ENCODE peak calls at places on chromosome 22, in six cellular contexts. One of them, this sample, is unnamed. For H3K4me1, the result is how much of the 10 kb centered on the place peaks cover.

GRCh38 chr22:23163665-23164064 is 16.6 kb upstream of the BCR start:
- DNase-seq in SK-N-SH: no peak
- DNase-seq in cardiac muscle cell: no peak
- DNase-seq in astrocyte: no peak
- DNase-seq in neural progenitor cell: no peak
- DNase-seq in heart left ventricle: no peak
- DNase-seq in this sample: no peak

GRCh38 chr22:49209452-49210195 is 618.0 kb downstream of the BRD1 start:
- DNase-seq in astrocyte: no peak
- DNase-seq in neural progenitor cell: no peak
- DNase-seq in cardiac muscle cell: no peak
- DNase-seq in SK-N-SH: peak
- DNase-seq in heart left ventricle: peak
- DNase-seq in this sample: no peak

GRCh38 chr22:23251445-23252093 is 71.3 kb downstream of the BCR start:
- DNase-seq in SK-N-SH: no peak
- DNase-seq in astrocyte: peak
- DNase-seq in neural progenitor cell: no peak
- DNase-seq in cardiac muscle cell: no peak
- DNase-seq in heart left ventricle: no peak
- DNase-seq in this sample: no peak

GRCh38 chr22:35537252-35537651 is 3.4 kb upstream of the RASD2 start:
- DNase-seq in cardiac muscle cell: no peak
- DNase-seq in SK-N-SH: no peak
- DNase-seq in neural progenitor cell: no peak
- DNase-seq in heart left ventricle: no peak
- DNase-seq in astrocyte: no peak
- DNase-seq in this sample: no peak

GRCh38 chr22:27348634-27349033 is 452.9 kb downstream of the MN1 start:
- DNase-seq in heart left ventricle: no peak
- DNase-seq in neural progenitor cell: no peak
- DNase-seq in SK-N-SH: no peak
- DNase-seq in astrocyte: peak
- DNase-seq in cardiac muscle cell: peak
- DNase-seq in this sample: no peak

GRCh38 chr22:50599816-50600454 is 658 bp upstream of the MAPK8IP2 start:
- DNase-seq in cardiac muscle cell: peak
- DNase-seq in neural progenitor cell: peak
- DNase-seq in astrocyte: no peak
- DNase-seq in SK-N-SH: peak
- DNase-seq in heart left ventricle: peak
- DNase-seq in this sample: peak

GRCh38 chr22:37045958-37046357 is 5.6 kb upstream of the KCTD17 start:
- DNase-seq in cardiac muscle cell: peak
- DNase-seq in heart left ventricle: no peak
- DNase-seq in SK-N-SH: peak
- DNase-seq in astrocyte: peak
- DNase-seq in neural progenitor cell: peak
- DNase-seq in this sample: no peak

GRCh38 chr22:44380716-44381500 is 68.2 kb upstream of the SHISAL1 start:
- DNase-seq in astrocyte: no peak
- DNase-seq in SK-N-SH: no peak
- DNase-seq in neural progenitor cell: peak
- DNase-seq in heart left ventricle: peak
- DNase-seq in cardiac muscle cell: no peak
- DNase-seq in this sample: no peak

GRCh38 chr22:27602390-27602789 is 199.2 kb downstream of the MN1 start:
- DNase-seq in astrocyte: no peak
- DNase-seq in cardiac muscle cell: no peak
- DNase-seq in SK-N-SH: peak
- DNase-seq in neural progenitor cell: no peak
- DNase-seq in heart left ventricle: no peak
- DNase-seq in this sample: no peak

GRCh38 chr22:38291201-38291777 is 18.5 kb upstream of the TMEM184B start:
- DNase-seq in neural progenitor cell: no peak
- DNase-seq in SK-N-SH: no peak
- DNase-seq in cardiac muscle cell: no peak
- DNase-seq in astrocyte: no peak
- DNase-seq in heart left ventricle: no peak
- DNase-seq in this sample: no peak

GRCh38 chr22:44389926-44390925 is 77.5 kb upstream of the SHISAL1 start:
- DNase-seq in neural progenitor cell: no peak
- DNase-seq in astrocyte: no peak
- DNase-seq in cardiac muscle cell: no peak
- DNase-seq in heart left ventricle: peak
- DNase-seq in SK-N-SH: peak
- DNase-seq in this sample: no peak

GRCh38 chr22:42997577-42997976 is 17.4 kb downstream of the PACSIN2 start:
- DNase-seq in astrocyte: no peak
- DNase-seq in neural progenitor cell: no peak
- DNase-seq in heart left ventricle: no peak
- DNase-seq in cardiac muscle cell: no peak
- DNase-seq in SK-N-SH: no peak
- DNase-seq in this sample: no peak
- H3K4me1 ChIP-seq in astrocyte: half or more
- H3K4me1 ChIP-seq in neural progenitor cell: under half
- H3K4me1 ChIP-seq in heart left ventricle: half or more
- H3K4me1 ChIP-seq in cardiac muscle cell: under half
- H3K4me1 ChIP-seq in SK-N-SH: under half
- H3K4me1 ChIP-seq in this sample: under half

GRCh38 chr22:46762238-46763050 is at the start of gene TBC1D22A:
- DNase-seq in heart left ventricle: peak
- DNase-seq in neural progenitor cell: peak
- DNase-seq in astrocyte: peak
- DNase-seq in SK-N-SH: peak
- DNase-seq in cardiac muscle cell: peak
- DNase-seq in this sample: peak
- H3K4me1 ChIP-seq in heart left ventricle: half or more
- H3K4me1 ChIP-seq in neural progenitor cell: under half
- H3K4me1 ChIP-seq in astrocyte: under half
- H3K4me1 ChIP-seq in SK-N-SH: under half
- H3K4me1 ChIP-seq in cardiac muscle cell: under half
- H3K4me1 ChIP-seq in this sample: under half

DNA sequence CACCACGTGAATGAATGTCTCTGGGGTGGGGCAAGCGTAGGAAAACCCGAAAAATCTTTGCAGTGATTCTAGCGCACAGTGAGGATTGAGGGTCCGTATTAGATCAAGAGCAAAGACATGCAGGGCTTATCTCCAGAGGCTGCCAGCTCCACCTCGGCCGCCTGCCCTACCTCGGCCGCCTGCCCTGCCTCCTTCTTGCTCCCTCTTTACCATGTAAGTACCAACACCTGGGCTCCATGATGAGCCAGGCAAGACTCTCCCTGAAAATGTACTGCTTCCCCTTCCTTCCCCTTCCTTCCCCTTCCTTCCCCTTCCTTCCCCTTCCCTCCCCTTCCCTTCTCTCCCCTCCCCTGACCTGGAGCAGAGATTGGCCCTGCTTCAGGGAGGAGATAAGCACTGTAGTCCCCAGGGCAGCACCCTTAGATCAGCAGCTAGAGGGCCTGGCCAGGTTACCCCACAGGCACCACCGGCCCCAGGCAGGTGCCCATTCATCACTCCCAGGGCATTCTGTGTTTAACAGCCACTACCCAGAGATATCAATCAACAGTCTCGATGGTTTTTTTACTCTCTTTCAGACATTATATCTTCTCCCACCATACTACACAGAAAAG is 25.5 kb upstream of the ADORA2A start:
- DNase-seq in astrocyte: no peak
- DNase-seq in SK-N-SH: peak
- DNase-seq in neural progenitor cell: no peak
- DNase-seq in cardiac muscle cell: no peak
- DNase-seq in heart left ventricle: no peak
- DNase-seq in this sample: no peak
- H3K4me1 ChIP-seq in astrocyte: under half
- H3K4me1 ChIP-seq in SK-N-SH: half or more
- H3K4me1 ChIP-seq in neural progenitor cell: under half
- H3K4me1 ChIP-seq in cardiac muscle cell: under half
- H3K4me1 ChIP-seq in heart left ventricle: half or more
- H3K4me1 ChIP-seq in this sample: under half

GRCh38 chr22:40194656-40195055 is 16.9 kb downstream of the TNRC6B start:
- DNase-seq in neural progenitor cell: no peak
- DNase-seq in cardiac muscle cell: no peak
- DNase-seq in SK-N-SH: no peak
- DNase-seq in heart left ventricle: no peak
- DNase-seq in astrocyte: no peak
- DNase-seq in this sample: no peak
- H3K4me1 ChIP-seq in neural progenitor cell: under half
- H3K4me1 ChIP-seq in cardiac muscle cell: under half
- H3K4me1 ChIP-seq in SK-N-SH: under half
- H3K4me1 ChIP-seq in heart left ventricle: half or more
- H3K4me1 ChIP-seq in astrocyte: under half
- H3K4me1 ChIP-seq in this sample: under half

GRCh38 chr22:46064236-46064965 is 85.9 kb upstream of the PPARA start:
- DNase-seq in astrocyte: peak
- DNase-seq in cardiac muscle cell: no peak
- DNase-seq in neural progenitor cell: no peak
- DNase-seq in heart left ventricle: peak
- DNase-seq in SK-N-SH: peak
- DNase-seq in this sample: no peak

GRCh38 chr22:46062971-46063631 is 86.1 kb upstream of the WNT7B start:
- DNase-seq in SK-N-SH: peak
- DNase-seq in cardiac muscle cell: no peak
- DNase-seq in heart left ventricle: no peak
- DNase-seq in neural progenitor cell: no peak
- DNase-seq in astrocyte: peak
- DNase-seq in this sample: no peak

GRCh38 chr22:46064966-46065666 is 85.2 kb upstream of the PPARA start:
- DNase-seq in astrocyte: peak
- DNase-seq in cardiac muscle cell: no peak
- DNase-seq in heart left ventricle: no peak
- DNase-seq in neural progenitor cell: no peak
- DNase-seq in SK-N-SH: no peak
- DNase-seq in this sample: no peak

GRCh38 chr22:46062232-46062615 is 85.3 kb upstream of the WNT7B start:
- DNase-seq in neural progenitor cell: no peak
- DNase-seq in astrocyte: no peak
- DNase-seq in heart left ventricle: no peak
- DNase-seq in SK-N-SH: no peak
- DNase-seq in cardiac muscle cell: no peak
- DNase-seq in this sample: no peak

DNA sequence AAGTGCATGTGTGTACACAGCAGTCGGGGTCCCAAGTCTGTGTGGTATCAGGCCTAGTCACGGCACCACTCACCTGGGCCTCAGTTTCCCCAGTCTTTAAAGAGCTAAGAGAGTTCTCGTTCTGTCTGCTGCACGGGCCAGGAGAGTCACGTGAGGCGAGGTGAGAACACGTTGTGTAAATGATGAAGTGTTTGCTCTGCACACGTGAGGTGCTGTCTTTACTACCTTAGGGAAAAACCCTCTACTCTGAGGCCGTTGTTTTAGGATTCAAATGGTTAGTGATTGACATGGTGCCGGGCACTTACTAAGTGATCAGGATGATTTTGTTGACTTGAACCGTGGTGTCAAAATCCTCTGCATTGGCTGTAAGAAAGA is 86.5 kb upstream of the PPARA start:
- DNase-seq in astrocyte: peak
- DNase-seq in heart left ventricle: no peak
- DNase-seq in cardiac muscle cell: no peak
- DNase-seq in SK-N-SH: no peak
- DNase-seq in neural progenitor cell: no peak
- DNase-seq in this sample: no peak
- H3K4me1 ChIP-seq in astrocyte: under half
- H3K4me1 ChIP-seq in heart left ventricle: half or more
- H3K4me1 ChIP-seq in cardiac muscle cell: under half
- H3K4me1 ChIP-seq in SK-N-SH: half or more
- H3K4me1 ChIP-seq in neural progenitor cell: under half
- H3K4me1 ChIP-seq in this sample: under half

GRCh38 chr22:42937164-42937854 is 77.6 kb downstream of the PACSIN2 start:
- DNase-seq in neural progenitor cell: no peak
- DNase-seq in astrocyte: peak
- DNase-seq in cardiac muscle cell: peak
- DNase-seq in heart left ventricle: no peak
- DNase-seq in SK-N-SH: no peak
- DNase-seq in this sample: no peak

GRCh38 chr22:42938449-42938848 is 76.5 kb downstream of the PACSIN2 start:
- DNase-seq in astrocyte: no peak
- DNase-seq in SK-N-SH: no peak
- DNase-seq in neural progenitor cell: no peak
- DNase-seq in cardiac muscle cell: no peak
- DNase-seq in heart left ventricle: no peak
- DNase-seq in this sample: no peak

GRCh38 chr22:42939941-42940653 is 74.9 kb downstream of the PACSIN2 start:
- DNase-seq in heart left ventricle: no peak
- DNase-seq in SK-N-SH: no peak
- DNase-seq in astrocyte: peak
- DNase-seq in neural progenitor cell: no peak
- DNase-seq in cardiac muscle cell: peak
- DNase-seq in this sample: no peak

GRCh38 chr22:42939451-42939881 is 75.5 kb downstream of the PACSIN2 start:
- DNase-seq in cardiac muscle cell: no peak
- DNase-seq in heart left ventricle: no peak
- DNase-seq in neural progenitor cell: no peak
- DNase-seq in SK-N-SH: no peak
- DNase-seq in astrocyte: no peak
- DNase-seq in this sample: no peak

GRCh38 chr22:42938976-42939375 is 76.0 kb downstream of the PACSIN2 start:
- DNase-seq in astrocyte: no peak
- DNase-seq in neural progenitor cell: no peak
- DNase-seq in cardiac muscle cell: no peak
- DNase-seq in SK-N-SH: no peak
- DNase-seq in heart left ventricle: no peak
- DNase-seq in this sample: no peak
- H3K4me1 ChIP-seq in astrocyte: under half
- H3K4me1 ChIP-seq in neural progenitor cell: under half
- H3K4me1 ChIP-seq in cardiac muscle cell: under half
- H3K4me1 ChIP-seq in SK-N-SH: under half
- H3K4me1 ChIP-seq in heart left ventricle: half or more
- H3K4me1 ChIP-seq in this sample: under half

DNA sequence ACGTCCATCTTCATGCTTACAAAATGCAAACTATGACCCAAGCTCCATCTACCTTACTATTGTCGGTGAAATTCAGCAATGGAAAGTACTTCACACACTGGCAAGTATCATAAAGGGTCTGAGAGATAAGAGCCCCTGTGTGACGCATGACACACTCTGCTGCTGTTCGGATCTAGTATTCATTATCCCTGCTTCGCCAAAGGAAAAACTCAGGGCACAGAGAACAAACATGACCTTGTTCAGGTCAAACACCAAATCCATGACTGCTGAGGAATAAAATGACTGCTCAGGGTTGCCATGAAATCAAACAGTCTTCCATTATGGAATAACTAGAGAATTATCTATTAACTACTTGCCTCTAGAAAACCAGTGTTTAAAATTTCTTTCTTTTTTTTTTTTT is 73.0 kb downstream of the MICAL3 start:
- DNase-seq in heart left ventricle: no peak
- DNase-seq in cardiac muscle cell: no peak
- DNase-seq in astrocyte: no peak
- DNase-seq in neural progenitor cell: no peak
- DNase-seq in SK-N-SH: no peak
- DNase-seq in this sample: no peak
- H3K4me1 ChIP-seq in heart left ventricle: under half
- H3K4me1 ChIP-seq in cardiac muscle cell: under half
- H3K4me1 ChIP-seq in astrocyte: under half
- H3K4me1 ChIP-seq in neural progenitor cell: under half
- H3K4me1 ChIP-seq in SK-N-SH: under half
- H3K4me1 ChIP-seq in this sample: under half

This sample was measured in naive thymus-derived CD4-positive, alpha-beta T cell.